ENCODE peak calls at places on chromosomes 4 and X, in five cellular contexts. K is M059J; T is activated CD8-positive, alpha-beta memory T cell treated with anti-CD3 and anti-CD28 coated beads for 48 hours; R is Daoy; D is hepatocyte. A is an unnamed sample.

GRCh38 chrX:21990812-21991211 is 41.3 kb upstream of the PHEX start:
- DNase-seq in T (no peak), D (no peak), R (no peak), K (no peak), A (no peak)

GRCh38 chrX:15497865-15498264 is 2.7 kb upstream of the BMX start:
- DNase-seq in K (peak), R (peak), T (peak), D (peak), A (no peak)

GRCh38 chr4:2537011-2537830 is 774 bp downstream of the FAM193A start:
- DNase-seq in R (peak), D (peak), T (peak), K (peak), A (no peak)

GRCh38 chr4:67770422-67770821 is 16.2 kb upstream of the GNRHR start:
- DNase-seq in R (no peak), D (no peak), K (no peak), T (no peak), A (no peak)

GRCh38 chr4:175273995-175274753 is 356.0 kb downstream of the ADAM29 start:
- DNase-seq in R (no peak), T (no peak), K (peak), D (no peak), A (no peak)

GRCh38 chr4:157115613-157116340 is 39.8 kb downstream of the GLRB start:
- DNase-seq in K (peak), D (peak), R (peak), T (no peak), A (no peak)

GRCh38 chr4:38284294-38285045 is 324.3 kb downstream of the PTTG2 start:
- DNase-seq in K (no peak), T (no peak), R (no peak), D (no peak), A (no peak)

GRCh38 chrX:99705696-99706095 is 704.4 kb downstream of the PCDH19 start:
- DNase-seq in D (peak), R (no peak), K (no peak), T (no peak), A (no peak)

GRCh38 chrX:22338740-22339139 is 66.0 kb downstream of the CBLL2 start:
- DNase-seq in K (peak), T (no peak), D (no peak), R (peak), A (no peak)

GRCh38 chr4:106864231-106864630 is 171.9 kb downstream of the DKK2 start:
- DNase-seq in D (no peak), T (no peak), K (peak), R (no peak), A (peak)

GRCh38 chr4:70571772-70572171 is 20.3 kb upstream of the AMBN start:
- DNase-seq in T (no peak), D (no peak), R (no peak), K (no peak), A (no peak)

GRCh38 chr4:2898001-2898400 is 54.4 kb downstream of the ADD1 start:
- DNase-seq in K (peak), T (no peak), D (no peak), R (no peak), A (no peak)

GRCh38 chrX:40100141-40100536 is 2.4 kb upstream of the BCOR start:
- DNase-seq in T (no peak), K (peak), D (peak), R (peak), A (no peak)

GRCh38 chr4:110484029-110484428 is 8.1 kb downstream of the ENPEP start:
- DNase-seq in R (no peak), K (no peak), T (no peak), D (no peak), A (no peak)

GRCh38 chrX:22652596-22652995 is 347.2 kb upstream of the DDX53 start:
- DNase-seq in D (peak), T (no peak), R (peak), K (peak), A (no peak)

GRCh38 chr4:52841707-52842456 is 20.2 kb upstream of the RASL11B start:
- DNase-seq in R (peak), D (no peak), K (no peak), T (no peak), A (no peak)

GRCh38 chr4:75547647-75548387 is 8.0 kb upstream of the ODAPH start:
- DNase-seq in T (no peak), K (no peak), D (peak), R (peak), A (no peak)

GRCh38 chr4:48173055-48173991 is 39.3 kb upstream of the TXK start:
- DNase-seq in T (no peak), D (peak), R (peak), K (peak), A (peak)

GRCh38 chrX:114712466-114712865 is 128.6 kb downstream of the HTR2C start:
- DNase-seq in T (no peak), R (no peak), K (no peak), D (no peak), A (no peak)

GRCh38 chr4:110614173-110614948 is 8.5 kb downstream of the PITX2 start:
- DNase-seq in D (no peak), K (no peak), R (no peak), T (no peak), A (no peak)

GRCh38 chr4:127446309-127446708 is 186.4 kb upstream of the INTU start:
- DNase-seq in K (no peak), R (no peak), D (no peak), T (no peak), A (no peak)

GRCh38 chr4:38177035-38177791 is 217.0 kb downstream of the PTTG2 start:
- DNase-seq in D (no peak), R (no peak), K (peak), T (no peak), A (no peak)

GRCh38 chr4:72302981-72303704 is 265.9 kb downstream of the ADAMTS3 start:
- DNase-seq in R (no peak), T (peak), K (peak), D (peak), A (no peak)

GRCh38 chrX:54093159-54093558 is 48.9 kb upstream of the PHF8 start:
- DNase-seq in R (no peak), K (no peak), D (no peak), T (no peak), A (no peak)